ENCODE peak calls at places on chromosomes 4 and X, in seven cellular contexts. M is uterus, Y is HTR-8/SVneo, D is mesothelial cell of epicardium, S is DMS79 treated with DMSO at 0.1 percent for 48 hours, T is NCI-H345, A is Caki2. E is an unnamed sample.

GRCh38 chrX:40087574-40088298 is 10.0 kb downstream of the BCOR start:
- DNase-seq in T (no peak), S (no peak), Y (no peak), M (no peak), D (no peak), A (no peak), E (no peak)

GRCh38 chrX:139106111-139106510 is 394.6 kb upstream of the FGF13 start:
- DNase-seq in T (no peak), A (peak), Y (no peak), S (no peak), M (no peak), D (no peak), E (no peak)

GRCh38 chrX:2626750-2627149 is 64.3 kb upstream of the CD99 start:
- DNase-seq in A (no peak), T (no peak), S (no peak), Y (no peak), D (no peak), M (no peak), E (no peak)

GRCh38 chr4:155522201-155522600 is 144.4 kb upstream of the GUCY1A1 start:
- DNase-seq in M (no peak), D (no peak), T (no peak), S (no peak), A (no peak), Y (no peak), E (no peak)

GRCh38 chr4:128649575-128650205 is 159.8 kb upstream of the JADE1 start:
- DNase-seq in S (no peak), T (no peak), M (no peak), Y (peak), A (no peak), D (no peak), E (no peak)

GRCh38 chr4:76851375-76851774 is 46.6 kb downstream of the SOWAHB start:
- DNase-seq in M (no peak), D (no peak), S (no peak), Y (no peak), A (no peak), T (no peak), E (no peak)

GRCh38 chr4:27894951-27895350 is 1034.3 kb downstream of the STIM2 start:
- DNase-seq in T (no peak), A (no peak), M (no peak), S (no peak), Y (no peak), D (no peak), E (no peak)

GRCh38 chrX:39854772-39855747 is 242.7 kb downstream of the BCOR start:
- DNase-seq in T (no peak), S (no peak), A (no peak), D (no peak), M (no peak), Y (no peak), E (peak)

GRCh38 chr4:25696409-25696808 is 40.8 kb downstream of the SLC34A2 start:
- DNase-seq in Y (no peak), S (no peak), T (no peak), D (no peak), A (no peak), M (no peak), E (no peak)

GRCh38 chrX:107325467-107325866 is 119.1 kb downstream of the DNAAF6 start:
- DNase-seq in T (no peak), S (no peak), M (no peak), A (no peak), Y (no peak), D (no peak), E (no peak)